ENCODE peak calls at places on chromosome 7, in nine cellular contexts. V is stimulated activated CD4-positive, alpha-beta T cell treated with anti-CD3 and anti-CD28 coated beads, Interleukin-15, amount 100 ng/mL, for 24 hours; J is CD4-positive, alpha-beta memory T cell; F is DMS79; T is NCI-H345; X is KBM-7; N is GM19239; O is H9; B is activated CD8-positive, alpha-beta memory T cell treated with anti-CD3 and anti-CD28 coated beads for 48 hours. M is an unnamed sample.

GRCh38 chr7:117269417-117269816 is 53.4 kb downstream of the WNT2 start:
- DNase-seq in V (no peak), J (no peak), F (no peak), T (no peak), X (no peak), N (no peak), O (no peak), B (no peak), M (no peak)

GRCh38 chr7:97973206-97973658 is 16.8 kb downstream of the OCM2 start:
- DNase-seq in V (no peak), J (no peak), F (no peak), T (peak), X (no peak), N (no peak), O (peak), B (no peak), M (no peak)

GRCh38 chr7:26784118-26784517 is 80.3 kb downstream of the SKAP2 start:
- DNase-seq in V (no peak), J (no peak), F (no peak), T (no peak), X (no peak), N (no peak), O (no peak), B (no peak), M (no peak)

GRCh38 chr7:64574481-64575159 is 11.7 kb upstream of the ZNF680 start:
- DNase-seq in V (no peak), J (no peak), F (no peak), T (peak), X (no peak), N (no peak), O (no peak), B (no peak), M (no peak)

GRCh38 chr7:67551027-67551426 is 554.4 kb downstream of the TYW1 start:
- DNase-seq in V (no peak), J (no peak), F (peak), T (peak), X (no peak), N (no peak), O (no peak), B (no peak), M (no peak)

GRCh38 chr7:36079446-36080025 is 73.5 kb upstream of the EEPD1 start:
- DNase-seq in V (no peak), J (no peak), F (no peak), T (no peak), X (no peak), N (no peak), O (no peak), B (no peak), M (no peak)

GRCh38 chr7:157432541-157432956 is 95.7 kb downstream of the DNAJB6 start:
- DNase-seq in V (peak), J (no peak), F (peak), T (peak), X (peak), N (no peak), O (peak), B (no peak), M (no peak)

GRCh38 chr7:139043823-139044812 is 8.3 kb upstream of the ZC3HAV1L start:
- DNase-seq in V (peak), J (peak), F (no peak), T (peak), X (peak), N (no peak), O (no peak), B (peak), M (no peak)

GRCh38 chr7:29770371-29770770 is 35.9 kb upstream of the WIPF3 start:
- DNase-seq in V (no peak), J (no peak), F (no peak), T (no peak), X (no peak), N (no peak), O (no peak), B (no peak), M (no peak)

GRCh38 chr7:41696323-41696916 is 6.5 kb downstream of the INHBA start:
- DNase-seq in V (peak), J (no peak), F (no peak), T (no peak), X (peak), N (no peak), O (peak), B (no peak), M (no peak)

GRCh38 chr7:37945336-37945735 is 24.9 kb downstream of the EPDR1 start:
- DNase-seq in V (no peak), J (no peak), F (no peak), T (no peak), X (no peak), N (no peak), O (no peak), B (no peak), M (no peak)